ENCODE peak calls at places on chromosome 22, in five cellular contexts. Z is A549, R is heart right ventricle, H is choroid plexus epithelial cell, N is GM10248. X is an unnamed sample.

GRCh38 chr22:24845036-24845918 is 39.3 kb downstream of the SGSM1 start:
- DNase-seq in R (no peak), N (no peak), Z (peak), H (peak), X (no peak)

GRCh38 chr22:46356496-46357185 is 21.1 kb downstream of the TRMU start:
- DNase-seq in N (no peak), H (no peak), Z (no peak), R (no peak), X (no peak)

GRCh38 chr22:26576026-26576680 is 13.8 kb downstream of the TPST2 start:
- DNase-seq in H (peak), N (no peak), Z (no peak), R (no peak), X (no peak)

GRCh38 chr22:45707605-45708004 is 36.0 kb downstream of the ATXN10 start:
- DNase-seq in N (no peak), Z (no peak), H (no peak), R (no peak), X (no peak)

GRCh38 chr22:19503367-19503766 is 20.8 kb downstream of the CLDN5 start:
- DNase-seq in N (no peak), R (no peak), Z (no peak), H (no peak), X (no peak)

GRCh38 chr22:24432059-24432853 is 4.9 kb downstream of the ADORA2A start:
- DNase-seq in Z (no peak), R (peak), N (no peak), H (peak), X (no peak)

GRCh38 chr22:25628494-25628893 is 64.0 kb downstream of the GRK3 start:
- DNase-seq in R (no peak), N (no peak), Z (no peak), H (no peak), X (no peak)

GRCh38 chr22:33426451-33426850 is 368.3 kb upstream of the SYN3 start:
- DNase-seq in R (no peak), H (peak), Z (no peak), N (no peak), X (no peak)

GRCh38 chr22:24894220-24894975 is 52.1 kb downstream of the LHFPL7 start:
- DNase-seq in H (peak), N (no peak), R (peak), Z (peak), X (peak)

GRCh38 chr22:19419464-19420178 is 11.9 kb downstream of the HIRA start:
- DNase-seq in H (peak), Z (no peak), N (peak), R (no peak), X (no peak)

DNA sequence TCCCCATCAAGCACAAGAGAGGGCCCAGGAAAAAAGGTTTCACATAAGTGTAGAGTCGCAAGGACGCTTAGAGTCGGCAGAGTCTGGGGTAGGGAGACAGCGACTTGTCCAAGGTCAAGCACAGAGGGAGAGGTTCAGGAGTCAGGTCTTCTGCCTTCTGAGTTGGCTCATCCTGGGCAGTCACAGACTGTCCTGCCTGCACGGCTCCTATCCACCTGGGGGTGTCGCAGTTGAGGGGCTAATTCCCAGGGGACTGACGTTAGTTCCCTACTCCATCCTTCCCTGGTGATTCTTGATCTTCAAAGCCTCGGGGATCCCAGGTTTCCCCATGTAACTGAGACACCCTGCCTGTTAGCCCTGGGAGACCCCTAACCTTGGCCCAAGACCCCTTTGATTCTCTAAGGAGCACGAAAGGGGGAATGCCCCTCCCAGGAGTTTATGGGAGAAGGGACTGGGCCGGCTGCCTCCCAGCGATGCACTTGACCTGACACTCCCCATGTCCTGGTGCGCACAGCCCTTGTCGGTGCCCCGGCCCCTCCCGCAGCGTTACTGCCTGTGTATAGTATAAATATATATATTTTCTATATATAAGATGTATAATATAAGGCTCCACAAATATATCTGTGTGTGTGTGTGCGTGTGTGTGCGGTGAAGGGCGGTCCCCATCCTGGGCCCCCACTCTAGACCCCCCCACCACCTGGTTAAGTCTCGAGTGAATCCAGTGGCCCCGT is 14.7 kb upstream of the TAB1 start:
- DNase-seq in N (peak), Z (peak), R (no peak), H (peak), X (no peak)
- TF ChIP-seq CTCF in N (no peak), Z (peak), R (peak), H (peak), X (no peak)

GRCh38 chr22:31150615-31151014 is 9.4 kb upstream of the RNF185 start:
- DNase-seq in H (peak), N (no peak), R (no peak), Z (no peak), X (no peak)
- TF ChIP-seq CTCF in H (peak), N (peak), R (no peak), Z (peak), X (no peak)

GRCh38 chr22:44705022-44705297 is 3.0 kb downstream of the PRR5 start:
- DNase-seq in R (no peak), N (no peak), H (no peak), Z (no peak), X (no peak)

GRCh38 chr22:44701824-44702478 is at the start of gene PRR5:
- DNase-seq in R (peak), H (peak), Z (peak), N (peak), X (no peak)

GRCh38 chr22:44704159-44705021 is 2.4 kb downstream of the PRR5 start:
- DNase-seq in Z (no peak), R (no peak), N (no peak), H (no peak), X (no peak)

GRCh38 chr22:44702479-44703219 is 645 bp downstream of the PRR5 start:
- DNase-seq in R (no peak), N (no peak), Z (no peak), H (peak), X (no peak)

GRCh38 chr22:44703269-44703870 is 1.4 kb downstream of the PRR5 start:
- DNase-seq in N (no peak), R (no peak), Z (no peak), H (peak), X (no peak)
- TF ChIP-seq CTCF in N (no peak), R (no peak), Z (no peak), H (no peak), X (no peak)

GRCh38 chr22:38068641-38069371 is 11.6 kb downstream of the PICK1 start:
- DNase-seq in Z (no peak), H (no peak), N (no peak), R (no peak), X (no peak)

GRCh38 chr22:38065539-38065938 is 8.3 kb downstream of the PICK1 start:
- DNase-seq in R (no peak), H (no peak), N (no peak), Z (no peak), X (no peak)

GRCh38 chr22:38067771-38068360 is 10.7 kb downstream of the PICK1 start:
- DNase-seq in Z (no peak), H (no peak), R (no peak), N (no peak), X (no peak)

GRCh38 chr22:38067028-38067415 is 9.8 kb downstream of the PICK1 start:
- DNase-seq in N (no peak), Z (no peak), R (no peak), H (no peak), X (no peak)

DNA sequence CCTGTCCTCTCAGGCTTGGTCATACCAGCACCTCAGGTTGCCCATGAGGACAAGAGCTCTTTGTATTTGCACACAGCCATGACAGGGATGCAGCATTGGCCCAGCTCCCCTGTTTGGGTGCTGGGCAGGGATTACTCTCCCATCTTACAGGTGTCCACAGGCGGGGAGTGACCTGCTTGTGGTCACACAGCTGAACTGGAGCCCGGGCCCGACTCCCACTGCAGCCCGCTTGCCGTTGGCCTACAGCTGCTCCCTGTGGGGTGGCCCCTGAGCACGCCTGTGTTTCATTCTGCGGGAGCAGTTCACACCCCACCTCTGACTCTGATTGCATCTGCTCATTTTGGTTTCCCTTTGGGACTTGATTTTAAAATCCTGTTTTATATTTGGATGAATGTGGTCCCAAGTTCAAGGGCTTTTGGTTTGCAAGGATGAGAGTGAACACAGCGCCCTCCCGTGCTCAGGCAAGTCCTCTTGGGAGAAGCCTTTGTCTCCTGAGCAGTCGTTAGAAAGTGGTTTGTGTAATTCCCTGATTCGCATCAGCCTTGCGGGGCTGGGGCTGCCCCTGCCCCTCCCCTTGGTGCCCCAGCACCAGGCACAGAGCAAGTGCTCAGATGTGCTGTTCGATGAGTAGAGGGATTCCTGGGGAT is 9.3 kb downstream of the PICK1 start:
- DNase-seq in N (no peak), R (no peak), H (no peak), Z (no peak), X (no peak)
- TF ChIP-seq CTCF in N (no peak), R (no peak), H (no peak), Z (no peak), X (no peak)

GRCh38 chr22:37822079-37822833 is 926 bp upstream of the GALR3 start:
- DNase-seq in N (no peak), R (no peak), Z (no peak), H (no peak), X (no peak)
- TF ChIP-seq CTCF in N (no peak), R (no peak), Z (no peak), H (no peak), X (no peak)

DNA sequence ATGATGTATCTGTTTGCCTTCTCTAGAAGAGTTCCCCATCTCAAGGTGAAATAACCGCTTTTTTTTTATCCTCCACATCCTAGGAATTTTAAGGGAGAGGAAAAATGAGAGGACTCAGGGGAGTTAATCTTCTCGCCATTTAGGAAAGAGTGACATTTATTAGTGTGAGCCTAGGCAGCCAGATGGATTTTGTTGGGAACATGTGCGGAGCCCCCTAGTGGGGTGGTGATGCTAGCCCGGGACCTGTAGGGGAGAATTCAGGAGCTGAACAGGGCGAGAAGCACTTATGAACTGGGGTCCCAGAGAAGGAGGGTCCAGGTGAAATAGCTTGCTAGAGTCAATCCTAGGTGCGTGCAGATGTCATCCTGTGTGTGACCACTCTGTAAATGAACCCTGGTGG is 10.7 kb downstream of the IL17RA start:
- DNase-seq in Z (no peak), R (no peak), N (no peak), H (peak), X (no peak)
- TF ChIP-seq CTCF in Z (no peak), R (no peak), N (no peak), H (peak), X (peak)

GRCh38 chr22:36368359-36368983 is 19.3 kb downstream of the MYH9 start:
- DNase-seq in R (no peak), Z (peak), H (peak), N (no peak), X (no peak)
- TF ChIP-seq CTCF in R (no peak), Z (no peak), H (peak), N (no peak), X (no peak)

GRCh38 chr22:49549851-49550430 is 277.7 kb downstream of the BRD1 start:
- DNase-seq in R (no peak), H (no peak), Z (no peak), N (no peak), X (no peak)
- TF ChIP-seq CTCF in R (no peak), H (no peak), Z (no peak), N (no peak), X (no peak)

GRCh38 chr22:17748555-17749353 is 25.5 kb downstream of the BID start:
- DNase-seq in R (no peak), H (no peak), Z (no peak), N (no peak), X (no peak)
- TF ChIP-seq CTCF in R (peak), H (peak), Z (no peak), N (no peak), X (no peak)

GRCh38 chr22:47776329-47776728 is 1013.9 kb downstream of the TBC1D22A start:
- DNase-seq in Z (no peak), R (no peak), N (no peak), H (no peak), X (no peak)
- TF ChIP-seq CTCF in Z (no peak), R (no peak), N (no peak), H (no peak), X (no peak)

X was measured in Panc1.